ENCODE peak calls at places on chromosome 7, in five cellular contexts. K is HCT116, O is K562, B is GM12878, W is HepG2. F is an unnamed sample.
A peak's percentile ranks its signal among the peaks of the same experiment; 100 is the strongest.

GRCh38 chr7:90720970-90721768 is 125.0 kb downstream of the CDK14 start:
- DNase-seq in K (no peak), O (no peak), B (no peak), W (peak; percentile 53), F (no peak)

GRCh38 chr7:1122832-1123501 is 35.1 kb downstream of the GPER1 start:
- DNase-seq in K (no peak), O (no peak), B (no peak), W (no peak), F (no peak)

GRCh38 chr7:141045126-141045841 is 28.6 kb upstream of the TMEM178B start:
- DNase-seq in K (no peak), O (no peak), B (no peak), W (no peak), F (no peak)

GRCh38 chr7:106681815-106682495 is 21.0 kb upstream of the CCDC71L start:
- DNase-seq in K (no peak), O (no peak), B (no peak), W (no peak), F (no peak)

GRCh38 chr7:22791204-22792158 is 31.2 kb downstream of the TOMM7 start:
- DNase-seq in K (no peak), O (no peak), B (no peak), W (no peak), F (no peak)

GRCh38 chr7:134429481-134429880 is 29.4 kb downstream of the AKR1B1 start:
- DNase-seq in K (no peak), O (no peak), B (no peak), W (no peak), F (no peak)

GRCh38 chr7:116652793-116653192 is 19.2 kb upstream of the MET start:
- DNase-seq in K (no peak), O (no peak), B (no peak), W (no peak), F (no peak)

GRCh38 chr7:83798489-83798888 is 149.6 kb upstream of the SEMA3E start:
- DNase-seq in K (no peak), O (no peak), B (peak; percentile 55), W (no peak), F (no peak)

GRCh38 chr7:66452165-66452564 is 176.5 kb upstream of the KCTD7 start:
- DNase-seq in K (no peak), O (no peak), B (no peak), W (peak; percentile 24), F (no peak)

GRCh38 chr7:115973381-115973780 is 57.2 kb downstream of the TFEC start:
- DNase-seq in K (no peak), O (no peak), B (no peak), W (no peak), F (no peak)

GRCh38 chr7:124042826-124043225 is 10.0 kb upstream of the TMEM229A start:
- DNase-seq in K (no peak), O (no peak), B (no peak), W (no peak), F (no peak)

GRCh38 chr7:73770002-73770859 is at the start of gene CLDN3:
- DNase-seq in K (peak; percentile 73), O (peak; percentile 13), B (no peak), W (no peak), F (peak; percentile 79)

GRCh38 chr7:152467225-152467624 is 31.4 kb upstream of the KMT2C start:
- DNase-seq in K (no peak), O (no peak), B (no peak), W (no peak), F (no peak)

GRCh38 chr7:152462995-152463713 is 27.4 kb upstream of the KMT2C start:
- DNase-seq in K (no peak), O (no peak), B (no peak), W (no peak), F (peak; percentile 89)

GRCh38 chr7:152464312-152465117 is 28.7 kb upstream of the KMT2C start:
- DNase-seq in K (peak; percentile 39), O (peak; percentile 98), B (no peak), W (peak; percentile 37), F (peak; percentile 84)

GRCh38 chr7:152465118-152465387 is 29.2 kb upstream of the KMT2C start:
- DNase-seq in K (no peak), O (no peak), B (no peak), W (no peak), F (no peak)

GRCh38 chr7:152463714-152464311 is 28.0 kb upstream of the KMT2C start:
- DNase-seq in K (peak; percentile 96), O (peak; percentile 100), B (peak; percentile 95), W (peak; percentile 96), F (peak; percentile 98)
- TF ChIP-seq POLR2A in K (peak; percentile 16), O (no peak), B (peak; percentile 90), W (peak; percentile 50), F (peak; percentile 43)

DNA sequence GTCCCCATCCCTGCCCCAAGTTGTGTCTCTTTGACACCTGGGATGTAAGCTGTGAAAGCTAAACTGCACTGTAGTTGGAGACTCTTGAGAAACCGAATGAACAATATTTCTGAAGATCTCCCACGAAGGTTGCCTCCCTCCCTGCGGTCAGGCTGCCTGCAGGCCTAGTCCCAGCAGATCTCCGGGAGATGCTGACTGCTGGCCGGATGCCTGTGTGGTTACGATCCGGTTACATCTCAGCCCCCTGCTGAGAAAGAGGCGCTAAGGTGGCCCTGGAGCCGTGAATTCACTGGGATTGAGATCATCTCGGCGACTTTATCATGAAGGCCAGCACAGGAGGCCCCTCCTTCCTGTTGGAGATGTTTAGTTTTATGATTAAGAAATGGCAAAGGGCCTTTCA is 177.8 kb downstream of the PRKAG2 start:
- DNase-seq in K (no peak), O (peak; percentile 52), B (no peak), W (no peak), F (no peak)
- TF ChIP-seq ATF3 in K (no peak), O (no peak), B (no peak), W (no peak), F (no peak)

GRCh38 chr7:43926193-43927043 is at the start of gene UBE2D4:
- DNase-seq in K (peak; percentile 71), O (peak; percentile 89), B (peak; percentile 51), W (peak; percentile 67), F (no peak)
- TF ChIP-seq POLR2A in K (peak; percentile 95), O (peak; percentile 97), B (peak; percentile 98), W (peak; percentile 95), F (peak; percentile 38)

DNA sequence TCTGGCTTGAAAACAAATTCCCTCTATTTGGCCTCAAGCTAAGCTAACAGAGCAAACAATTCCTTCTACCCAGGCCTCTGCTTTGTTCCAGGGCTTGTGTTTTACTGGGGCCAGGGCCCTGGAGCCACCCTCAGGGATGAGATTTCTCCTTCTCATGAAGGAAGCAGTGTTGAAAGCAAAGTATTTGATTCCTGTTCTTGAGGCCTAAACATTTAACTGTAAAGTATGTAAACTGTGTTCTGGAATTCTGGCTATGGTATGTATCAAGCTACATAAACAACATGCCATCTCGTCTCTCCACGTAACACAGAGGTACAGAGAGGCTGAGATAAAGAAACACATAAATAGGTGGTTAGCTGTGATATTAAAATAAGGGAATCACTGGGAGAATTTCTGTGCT is 81.8 kb downstream of the HERPUD2 start:
- DNase-seq in K (no peak), O (no peak), B (no peak), W (no peak), F (no peak)
- TF ChIP-seq ATF3 in K (no peak), O (no peak), B (no peak), W (no peak), F (no peak)

GRCh38 chr7:80918909-80919721 is at the start of gene SEMA3C:
- DNase-seq in K (peak; percentile 78), O (peak; percentile 54), B (no peak), W (peak; percentile 65), F (peak; percentile 87)
- TF ChIP-seq POLR2A in K (peak; percentile 82), O (no peak), B (no peak), W (no peak), F (peak; percentile 59)

GRCh38 chr7:47946581-47947354 is 1.5 kb downstream of the PKD1L1 start:
- DNase-seq in K (no peak), O (no peak), B (no peak), W (no peak), F (no peak)

GRCh38 chr7:47943676-47944474 is 4.4 kb downstream of the PKD1L1 start:
- DNase-seq in K (no peak), O (no peak), B (no peak), W (no peak), F (no peak)

GRCh38 chr7:47947355-47947749 is 914 bp downstream of the PKD1L1 start:
- DNase-seq in K (no peak), O (no peak), B (no peak), W (no peak), F (no peak)

GRCh38 chr7:47944536-47945260 is 3.6 kb downstream of the PKD1L1 start:
- DNase-seq in K (no peak), O (no peak), B (no peak), W (no peak), F (no peak)

DNA sequence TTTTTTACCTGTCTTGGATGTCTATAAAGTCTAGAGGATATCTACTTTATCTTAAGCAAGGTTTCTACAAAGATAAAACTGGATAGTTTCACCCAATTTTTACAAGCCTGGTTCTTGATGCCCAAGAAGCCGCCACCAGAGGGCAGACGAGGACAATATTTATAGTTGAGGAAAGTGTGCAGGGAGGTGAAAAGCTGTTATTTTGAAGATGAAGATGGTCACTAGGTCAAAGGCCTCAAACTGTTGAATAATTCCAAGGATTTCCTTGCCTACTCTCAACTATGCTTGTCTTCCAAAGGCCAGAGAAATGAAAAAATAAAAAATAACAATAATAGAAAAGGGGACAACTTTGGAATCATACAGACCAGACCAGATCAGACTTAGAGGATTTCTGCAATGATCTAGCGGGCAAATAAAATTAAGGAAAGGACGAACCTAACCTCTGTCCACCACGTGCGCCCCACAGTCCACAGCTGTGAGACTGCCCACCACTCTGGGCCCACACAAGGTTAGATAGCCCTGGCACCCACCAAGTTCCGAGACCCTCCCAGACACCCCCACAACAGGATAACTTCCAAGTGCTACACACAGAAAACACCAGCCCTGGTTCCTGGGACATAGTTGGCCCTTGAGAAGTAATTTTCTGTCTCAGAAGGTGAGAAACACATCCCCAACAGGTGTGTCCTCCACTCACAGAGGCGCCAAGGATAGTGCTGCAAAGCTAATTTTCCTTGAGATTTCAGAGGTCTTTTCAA is 2.8 kb downstream of the PKD1L1 start:
- DNase-seq in K (peak; percentile 51), O (peak; percentile 45), B (no peak), W (peak; percentile 57), F (peak; percentile 88)
- TF ChIP-seq ATF3 in K (no peak), O (no peak), B (no peak), W (no peak), F (no peak)